ENCODE peak calls at places on chromosome 5, in six cellular contexts. F is GM23248, A is PC-3, I is Karpas-422, Q is HCT116, O is GM23338. X is an unnamed sample.

GRCh38 chr5:89374818-89375521 is 492.0 kb upstream of the MEF2C start:
- DNase-seq in F (no peak), A (no peak), I (no peak), Q (no peak), O (no peak), X (no peak)

GRCh38 chr5:138961221-138961620 is 86.1 kb upstream of the LRRTM2 start:
- DNase-seq in F (no peak), A (no peak), I (no peak), Q (no peak), O (no peak), X (no peak)

GRCh38 chr5:103340717-103341397 is 82.3 kb downstream of the MACIR start:
- DNase-seq in F (peak; percentile 30), A (peak; percentile 48), I (no peak), Q (no peak), O (no peak), X (no peak)

GRCh38 chr5:106730912-106731311 is 939.8 kb downstream of the EFNA5 start:
- DNase-seq in F (no peak), A (no peak), I (no peak), Q (no peak), O (no peak), X (no peak)

GRCh38 chr5:169546346-169546745 is 37.2 kb upstream of the SPDL1 start:
- DNase-seq in F (peak; percentile 53), A (no peak), I (no peak), Q (no peak), O (no peak), X (no peak)

GRCh38 chr5:131482556-131483088 is 152.4 kb downstream of the RAPGEF6 start:
- DNase-seq in F (no peak), A (no peak), I (no peak), Q (no peak), O (no peak), X (no peak)

GRCh38 chr5:174056064-174056842 is 10.7 kb downstream of the NSG2 start:
- DNase-seq in F (no peak), A (peak; percentile 10), I (no peak), Q (no peak), O (peak; percentile 24), X (no peak)

GRCh38 chr5:92527311-92528078 is 1053.5 kb downstream of the NR2F1-AS1 start:
- DNase-seq in F (peak; percentile 72), A (peak; percentile 22), I (no peak), Q (no peak), O (no peak), X (no peak)

GRCh38 chr5:56405116-56405515 is 172.0 kb upstream of the ANKRD55 start:
- DNase-seq in F (no peak), A (no peak), I (no peak), Q (no peak), O (no peak), X (no peak)

DNA sequence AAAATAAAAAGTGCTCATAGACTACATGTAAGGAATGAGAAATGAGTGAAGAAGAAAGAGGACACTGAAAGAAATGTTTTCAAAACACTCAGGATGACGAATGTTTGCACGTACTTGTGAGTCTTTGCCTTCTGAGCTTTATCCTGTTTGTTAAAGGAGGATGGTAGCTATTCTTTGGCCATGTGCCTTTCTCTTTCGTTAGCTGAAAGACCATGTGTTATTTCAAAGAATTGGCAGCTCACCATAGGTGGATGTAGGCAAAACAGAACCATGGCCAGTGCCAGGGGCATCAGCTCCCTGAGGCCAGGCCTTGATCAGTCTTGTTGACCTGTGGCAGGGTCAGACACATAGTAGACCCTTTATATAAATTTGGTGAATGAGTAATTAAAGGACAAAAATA is 475.7 kb downstream of the MED10 start:
- DNase-seq in F (no peak), A (no peak), I (no peak), Q (no peak), O (no peak), X (no peak)
- H3K9me2 ChIP-seq in F (no peaks in the 10 kb centered on the region), A (no peaks in the 10 kb centered on the region), I (no peaks in the 10 kb centered on the region), Q (no peaks in the 10 kb centered on the region), O (no peaks in the 10 kb centered on the region), X (no peaks in the 10 kb centered on the region)

GRCh38 chr5:179241764-179242370 is 103.4 kb downstream of the ADAMTS2 start:
- DNase-seq in F (no peak), A (no peak), I (no peak), Q (no peak), O (no peak), X (no peak)

GRCh38 chr5:179242676-179243075 is 102.6 kb downstream of the ADAMTS2 start:
- DNase-seq in F (no peak), A (no peak), I (no peak), Q (no peak), O (no peak), X (no peak)

GRCh38 chr5:179239256-179240135 is 105.8 kb downstream of the ADAMTS2 start:
- DNase-seq in F (no peak), A (no peak), I (no peak), Q (no peak), O (no peak), X (no peak)

GRCh38 chr5:179240561-179240960 is 104.7 kb downstream of the ADAMTS2 start:
- DNase-seq in F (no peak), A (no peak), I (no peak), Q (no peak), O (no peak), X (no peak)

GRCh38 chr5:179241175-179241574 is 104.1 kb downstream of the ADAMTS2 start:
- DNase-seq in F (peak; percentile 78), A (no peak), I (no peak), Q (no peak), O (no peak), X (no peak)
- H3K9me2 ChIP-seq in F (no peaks in the 10 kb centered on the region), A (no peaks in the 10 kb centered on the region), I (no peaks in the 10 kb centered on the region), Q (no peaks in the 10 kb centered on the region), O (no peaks in the 10 kb centered on the region), X (no peaks in the 10 kb centered on the region)

DNA sequence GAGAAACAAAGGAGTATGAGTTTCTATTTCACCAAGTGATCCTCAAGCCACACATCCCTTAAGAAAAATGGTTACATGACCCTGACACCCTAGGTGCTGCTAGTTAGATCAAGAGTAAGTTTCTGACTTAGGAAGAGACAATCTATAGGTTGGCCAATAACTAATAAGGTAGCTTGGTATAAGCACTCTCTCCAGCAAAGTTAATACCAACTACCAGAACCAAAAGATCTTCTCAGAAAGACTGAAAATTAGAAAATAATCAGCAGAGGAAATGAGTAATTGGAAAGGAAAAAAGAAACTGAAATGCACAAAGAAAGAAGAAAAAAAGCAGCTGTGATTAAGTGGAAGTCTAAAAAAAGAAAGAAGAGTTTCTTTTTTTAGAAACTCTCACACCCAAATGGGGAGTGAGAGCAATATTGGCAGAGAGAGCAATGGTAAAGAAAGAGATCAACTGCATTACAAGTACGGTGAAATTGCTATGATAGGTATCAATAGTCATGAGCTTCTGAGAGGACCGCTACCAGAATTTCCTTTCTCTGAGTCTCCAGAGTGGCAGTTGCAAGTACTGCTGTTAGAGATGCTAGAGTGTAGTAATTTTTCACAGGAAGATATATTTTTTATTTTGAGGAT is 195.5 kb downstream of the TMEM167A start:
- DNase-seq in F (no peak), A (no peak), I (no peak), Q (no peak), O (no peak), X (no peak)
- H3K9me2 ChIP-seq in F (no peaks in the 10 kb centered on the region), A (no peaks in the 10 kb centered on the region), I (no peaks in the 10 kb centered on the region), Q (no peaks in the 10 kb centered on the region), O (no peaks in the 10 kb centered on the region), X (peaks cover 3% of the 10 kb centered on the region)

GRCh38 chr5:73426034-73426433 is 22.5 kb downstream of the FOXD1 start:
- DNase-seq in F (no peak), A (no peak), I (no peak), Q (no peak), O (no peak), X (no peak)
- H3K9me2 ChIP-seq in F (peaks cover 7% of the 10 kb centered on the region), A (no peaks in the 10 kb centered on the region), I (no peaks in the 10 kb centered on the region), Q (no peaks in the 10 kb centered on the region), O (no peaks in the 10 kb centered on the region), X (no peaks in the 10 kb centered on the region)

DNA sequence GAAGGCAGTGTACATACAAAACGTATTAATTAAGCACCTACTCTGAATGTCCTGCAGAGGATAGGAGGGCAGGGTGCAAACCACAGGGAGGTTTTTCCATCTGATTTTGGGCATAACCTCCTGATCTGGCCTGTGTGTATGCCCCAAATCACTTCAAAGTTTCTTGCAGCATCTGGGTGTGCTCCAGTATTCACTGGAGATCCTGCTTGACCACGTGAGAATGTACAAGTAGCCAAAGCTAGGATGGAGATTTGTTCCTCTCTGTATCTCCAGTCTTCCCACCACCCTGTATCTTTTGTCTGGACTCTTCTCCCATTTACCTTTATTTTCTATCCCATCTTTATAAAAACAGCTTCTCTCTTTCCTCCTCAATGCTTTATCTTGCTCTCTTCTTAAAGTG is 207.7 kb downstream of the FBXL7 start:
- DNase-seq in F (no peak), A (no peak), I (no peak), Q (no peak), O (no peak), X (no peak)
- H3K9me2 ChIP-seq in F (no peaks in the 10 kb centered on the region), A (no peaks in the 10 kb centered on the region), I (no peaks in the 10 kb centered on the region), Q (no peaks in the 10 kb centered on the region), O (peaks cover 14% of the 10 kb centered on the region), X (no peaks in the 10 kb centered on the region)

GRCh38 chr5:157292599-157292998 is 26.7 kb downstream of the CYFIP2 start:
- DNase-seq in F (no peak), A (no peak), I (no peak), Q (no peak), O (no peak), X (no peak)

GRCh38 chr5:157294692-157295091 is 28.8 kb downstream of the CYFIP2 start:
- DNase-seq in F (no peak), A (peak; percentile 40), I (no peak), Q (no peak), O (peak; percentile 33), X (no peak)

GRCh38 chr5:157290156-157290980 is 24.4 kb downstream of the CYFIP2 start:
- DNase-seq in F (peak; percentile 82), A (peak; percentile 71), I (no peak), Q (no peak), O (no peak), X (no peak)

GRCh38 chr5:157290981-157291711 is 25.2 kb downstream of the CYFIP2 start:
- DNase-seq in F (no peak), A (no peak), I (no peak), Q (no peak), O (no peak), X (no peak)

DNA sequence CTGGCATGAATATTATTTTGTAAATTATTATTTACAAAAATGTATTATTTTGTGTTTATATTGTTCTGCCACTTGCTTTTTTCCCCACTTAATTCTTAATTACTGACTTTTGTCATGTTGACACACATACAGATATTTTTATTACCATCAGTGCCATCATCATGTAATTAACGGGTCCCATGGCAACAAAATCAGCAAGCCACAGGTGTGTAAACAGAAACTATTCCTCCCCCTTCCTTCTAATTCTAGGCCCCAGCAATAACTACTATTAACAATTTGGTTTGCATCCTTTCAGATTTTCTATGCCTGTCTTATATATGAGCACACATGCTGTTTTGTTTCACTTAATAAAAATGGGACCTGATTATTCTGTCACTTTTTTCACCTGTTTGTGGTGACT is 29.3 kb downstream of the CYFIP2 start:
- DNase-seq in F (no peak), A (no peak), I (no peak), Q (no peak), O (no peak), X (no peak)
- H3K9me2 ChIP-seq in F (no peaks in the 10 kb centered on the region), A (no peaks in the 10 kb centered on the region), I (no peaks in the 10 kb centered on the region), Q (no peaks in the 10 kb centered on the region), O (no peaks in the 10 kb centered on the region), X (no peaks in the 10 kb centered on the region)

X was measured in PC-9.